ENCODE peak calls at places on chromosome 10, in five cellular contexts. W is ACHN, T is hypothalamus, J is GM13976, S is H7. U is an unnamed sample.
A peak's percentile ranks its signal among the peaks of the same experiment; 100 is the strongest.

GRCh38 chr10:62231371-62231770 is 37.3 kb downstream of the RTKN2 start:
- DNase-seq in J (no peak), W (peak; percentile 66), S (no peak), T (no peak), U (no peak)

GRCh38 chr10:129548534-129549130 is 81.6 kb downstream of the MGMT start:
- DNase-seq in S (no peak), W (no peak), T (no peak), J (no peak), U (no peak)

GRCh38 chr10:49435225-49435624 is 39.3 kb upstream of the DRGX start:
- DNase-seq in J (no peak), W (no peak), T (no peak), S (no peak), U (no peak)

GRCh38 chr10:101292194-101293006 is 61.6 kb upstream of the BTRC start:
- DNase-seq in J (no peak), S (peak; percentile 74), W (no peak), T (peak; percentile 43), U (no peak)

GRCh38 chr10:132817701-132818211 is 31.8 kb upstream of the NKX6-2 start:
- DNase-seq in J (no peak), S (no peak), W (no peak), T (no peak), U (no peak)

GRCh38 chr10:122263971-122264370 is 7.1 kb upstream of the BTBD16 start:
- DNase-seq in T (no peak), W (peak; percentile 89), S (no peak), J (no peak), U (no peak)

GRCh38 chr10:3876563-3876962 is 91.6 kb upstream of the KLF6 start:
- DNase-seq in T (no peak), S (no peak), J (no peak), W (no peak), U (no peak)

GRCh38 chr10:132666733-132667612 is 119.0 kb downstream of the NKX6-2 start:
- DNase-seq in W (peak; percentile 43), T (no peak), J (no peak), S (no peak), U (no peak)

GRCh38 chr10:63910806-63911205 is 389.6 kb downstream of the REEP3 start:
- DNase-seq in S (no peak), T (no peak), J (no peak), W (no peak), U (no peak)

GRCh38 chr10:34731885-34732701 is 83.0 kb downstream of the PARD3 start:
- DNase-seq in S (no peak), J (no peak), W (peak; percentile 53), T (no peak), U (no peak)

GRCh38 chr10:55280696-55281095 is 479.7 kb upstream of the PCDH15 start:
- DNase-seq in T (no peak), S (no peak), J (no peak), W (no peak), U (no peak)